ENCODE peak calls at places on chromosomes 5 and 9, in six cellular contexts. Y is HL-60, D is PC-9, R is H1, X is HFF-Myc, K is A549. E is an unnamed sample.
A peak's percentile ranks its signal among the peaks of the same experiment; 100 is the strongest.

GRCh38 chr9:126162611-126163381 is 163.8 kb upstream of the MVB12B start:
- DNase-seq in D (no peak), R (no peak), Y (no peak), K (no peak), X (no peak), E (no peak)

GRCh38 chr9:107131108-107131799 is 151.8 kb upstream of the RAD23B start:
- DNase-seq in R (no peak), K (no peak), Y (no peak), X (no peak), D (peak; percentile 44), E (no peak)

GRCh38 chr9:110240198-110240597 is 16.1 kb downstream of the TXN start:
- DNase-seq in X (no peak), D (no peak), K (no peak), R (no peak), Y (peak; percentile 50), E (no peak)

GRCh38 chr5:141529002-141529401 is 40.1 kb downstream of the PCDHGC5 start:
- DNase-seq in K (no peak), Y (no peak), X (no peak), R (no peak), D (no peak), E (no peak)

GRCh38 chr9:122125891-122126331 is 32.8 kb upstream of the TTLL11 start:
- DNase-seq in X (no peak), Y (no peak), K (no peak), R (no peak), D (no peak), E (no peak)

GRCh38 chr9:129626944-129627297 is 958 bp downstream of the NTMT1 start:
- DNase-seq in K (no peak), X (no peak), Y (no peak), D (no peak), R (no peak), E (no peak)

GRCh38 chr9:110255417-110256141 is 728 bp downstream of the TXN start:
- DNase-seq in X (no peak), D (peak; percentile 77), Y (peak; percentile 37), R (no peak), K (no peak), E (peak; percentile 19)

GRCh38 chr9:26292943-26293342 is 599.7 kb downstream of the CAAP1 start:
- DNase-seq in D (peak; percentile 72), K (peak; percentile 12), R (no peak), X (no peak), Y (no peak), E (no peak)

GRCh38 chr9:128687453-128687852 is 1.6 kb upstream of the SET start:
- DNase-seq in Y (no peak), X (no peak), K (no peak), D (no peak), R (no peak), E (no peak)

GRCh38 chr5:42360061-42360460 is 63.2 kb upstream of the GHR start:
- DNase-seq in K (no peak), R (no peak), D (no peak), Y (no peak), X (no peak), E (no peak)

GRCh38 chr9:72041775-72042194 is 18.6 kb downstream of the C9orf57 start:
- DNase-seq in X (peak; percentile 89), K (no peak), R (no peak), Y (peak; percentile 4), D (peak; percentile 75), E (no peak)

GRCh38 chr9:90827181-90827866 is 25.7 kb downstream of the SYK start:
- DNase-seq in D (no peak), Y (peak; percentile 87), R (no peak), X (no peak), K (no peak), E (no peak)

GRCh38 chr5:109016300-109016699 is 268.6 kb downstream of the FER start:
- DNase-seq in X (no peak), R (no peak), Y (no peak), K (no peak), D (no peak), E (no peak)

GRCh38 chr9:104177003-104177611 is 83.0 kb downstream of the SMC2 start:
- DNase-seq in D (no peak), K (no peak), R (no peak), Y (no peak), X (no peak), E (no peak)

GRCh38 chr5:151742870-151743294 is 15.5 kb downstream of the ATOX1 start:
- DNase-seq in Y (no peak), X (peak; percentile 58), D (no peak), R (no peak), K (peak; percentile 86), E (no peak)

GRCh38 chr5:34789021-34789531 is 49.9 kb upstream of the TTC23L start:
- DNase-seq in D (no peak), K (no peak), X (no peak), R (no peak), Y (no peak), E (no peak)

GRCh38 chr5:126647071-126647470 is 46.3 kb downstream of the PHAX start:
- DNase-seq in K (no peak), D (no peak), Y (no peak), X (no peak), R (no peak), E (no peak)

GRCh38 chr5:74903165-74903787 is 37.1 kb upstream of the FAM169A start:
- DNase-seq in Y (no peak), K (peak; percentile 25), X (no peak), R (peak; percentile 71), D (peak; percentile 78), E (no peak)

GRCh38 chr9:114499941-114500528 is 5.2 kb downstream of the WHRN start:
- DNase-seq in X (no peak), Y (no peak), R (no peak), K (no peak), D (no peak), E (no peak)

GRCh38 chr9:119268985-119269384 is 100.2 kb downstream of the BRINP1 start:
- DNase-seq in R (no peak), K (no peak), X (no peak), Y (no peak), D (no peak), E (no peak)

GRCh38 chr9:5868235-5868634 is 22.5 kb upstream of the MLANA start:
- DNase-seq in X (no peak), R (no peak), Y (no peak), K (no peak), D (no peak), E (no peak)

GRCh38 chr9:5870020-5870339 is 20.7 kb upstream of the MLANA start:
- DNase-seq in R (no peak), X (no peak), K (no peak), Y (no peak), D (no peak), E (no peak)

GRCh38 chr9:5871785-5872184 is 18.9 kb upstream of the MLANA start:
- DNase-seq in D (peak; percentile 52), R (no peak), X (no peak), Y (no peak), K (no peak), E (no peak)

GRCh38 chr9:5870691-5871090 is 20.0 kb upstream of the MLANA start:
- DNase-seq in K (no peak), R (no peak), Y (no peak), D (no peak), X (no peak), E (no peak)

DNA sequence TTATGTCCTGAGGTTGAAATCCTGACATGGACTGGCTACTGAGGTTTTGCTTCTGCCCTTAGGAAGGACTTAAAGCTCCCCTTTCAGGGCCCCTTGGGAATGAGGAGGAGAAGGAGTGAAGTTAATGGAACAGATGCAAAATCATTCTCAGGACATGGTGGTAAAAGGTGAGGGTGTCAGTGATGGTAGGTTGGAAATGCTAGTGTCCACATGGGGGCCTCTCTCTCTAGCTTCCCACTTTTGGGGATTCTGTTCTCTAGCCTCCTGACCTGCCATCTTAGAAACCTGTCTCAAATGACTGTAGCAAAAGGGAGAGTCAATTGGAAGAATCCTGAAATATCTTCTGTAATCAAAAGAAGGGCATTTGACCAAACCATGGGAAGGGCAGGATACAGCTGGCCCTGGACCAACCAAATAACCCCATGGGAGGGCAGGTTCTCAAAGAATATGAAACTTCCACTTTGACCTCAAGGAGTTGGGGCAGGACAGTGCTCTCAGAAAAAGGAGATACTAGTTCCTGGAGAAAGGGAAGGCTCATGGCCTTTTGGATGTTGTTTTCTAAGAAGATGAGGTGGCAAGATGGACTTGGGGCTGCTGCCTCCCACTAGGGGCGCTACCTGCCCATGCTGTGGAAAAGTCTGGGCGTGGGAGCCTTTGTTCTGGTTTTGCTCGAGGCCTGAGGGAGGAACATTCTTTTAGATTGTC is 21.2 kb upstream of the MLANA start:
- DNase-seq in X (no peak), D (no peak), Y (no peak), R (no peak), K (peak; percentile 56), E (no peak)
- TF ChIP-seq CTCF in X (peak; percentile 66), D (peak; percentile 41), Y (peak; percentile 33), R (peak; percentile 59), K (peak; percentile 12), E (no peak)

DNA sequence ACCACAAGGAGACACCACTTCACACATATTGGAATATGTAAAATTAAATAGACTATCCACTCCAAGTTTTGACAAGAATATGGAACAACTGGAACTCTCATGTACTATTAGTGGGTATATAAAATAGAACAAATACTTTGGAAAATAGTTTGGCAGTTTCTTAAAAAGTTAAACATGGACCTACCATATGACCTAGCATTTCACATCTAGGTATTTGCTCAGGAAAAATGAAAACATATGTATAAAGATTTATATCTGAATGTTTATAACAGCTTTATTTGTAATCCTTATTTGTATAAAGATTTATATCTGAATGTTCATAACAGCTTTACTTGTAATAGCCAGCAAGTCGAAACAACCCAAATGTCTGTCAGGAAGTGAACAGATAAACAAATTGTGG is 49.2 kb downstream of the ERP44 start:
- DNase-seq in D (no peak), X (no peak), R (no peak), K (no peak), Y (no peak), E (no peak)
- TF ChIP-seq CTCF in D (no peak), X (no peak), R (no peak), K (no peak), Y (no peak), E (no peak)

GRCh38 chr5:77707786-77708185 is 68.4 kb downstream of the TBCA start:
- DNase-seq in X (no peak), K (no peak), R (no peak), D (no peak), Y (no peak), E (no peak)
- TF ChIP-seq CTCF in X (no peak), K (no peak), R (no peak), D (no peak), Y (no peak), E (no peak)

DNA sequence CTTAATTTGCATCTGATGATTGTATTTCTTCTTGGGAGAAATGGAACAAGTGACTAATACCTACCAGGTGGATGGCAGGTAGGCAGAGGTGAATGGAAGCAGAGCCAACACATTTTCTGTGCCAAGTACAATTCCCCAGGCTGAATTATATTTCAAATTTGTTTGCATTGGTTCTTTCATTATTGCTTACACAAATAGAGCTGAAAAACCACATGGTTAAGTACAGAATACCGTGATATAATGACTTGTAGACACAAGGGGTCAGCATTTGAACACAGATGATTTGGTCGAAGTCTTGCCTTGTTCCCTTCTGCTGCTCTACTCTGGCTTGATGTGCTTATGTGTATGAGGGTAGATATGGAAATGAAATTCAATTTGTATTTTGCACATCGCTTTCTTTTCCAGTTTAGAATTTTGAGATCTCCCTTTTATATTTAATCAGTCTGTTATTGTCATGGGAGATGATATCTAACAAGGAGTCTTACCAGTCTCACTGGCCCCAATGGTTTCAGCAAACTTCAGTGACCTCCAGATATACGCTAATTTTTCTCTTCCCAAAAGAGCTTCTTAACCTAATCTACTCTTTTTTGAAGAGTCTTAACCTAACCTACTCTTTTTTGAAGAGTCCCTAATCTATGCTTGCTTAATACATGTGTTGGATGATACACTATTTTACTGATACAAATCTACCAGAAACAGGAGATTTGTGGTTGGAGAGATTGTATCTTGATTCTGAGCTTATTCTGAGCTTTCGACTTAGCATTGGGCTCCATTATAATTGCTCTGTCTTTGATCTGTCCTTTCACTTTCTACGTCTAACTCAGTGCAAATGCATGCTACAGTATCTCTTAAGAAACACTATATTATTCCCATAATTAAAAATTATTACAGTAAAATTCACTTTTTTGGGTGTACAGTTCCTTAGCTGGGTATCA is 88.1 kb downstream of the PCSK1 start:
- DNase-seq in Y (peak; percentile 7), D (peak; percentile 59), K (peak; percentile 47), X (peak; percentile 66), R (no peak), E (no peak)
- TF ChIP-seq CTCF in Y (no peak), D (peak; percentile 70), K (peak; percentile 94), X (peak; percentile 36), R (peak; percentile 66), E (peak; percentile 22)